ENCODE peak calls at places on chromosomes 4 and X, in six cellular contexts. Y, S, L, G, Z and C are unnamed samples.

GRCh38 chr4:62898115-62898514 is 1511.1 kb downstream of the TECRL start:
- DNase-seq in Y (no peak), S (no peak), L (no peak), G (no peak), Z (no peak), C (no peak)

GRCh38 chr4:111879539-111879938 is 265.7 kb upstream of the FAM241A start:
- DNase-seq in Y (no peak), S (no peak), L (peak; percentile 48), G (no peak), Z (no peak), C (no peak)

GRCh38 chr4:101291198-101291597 is 56.1 kb downstream of the PPP3CA start:
- DNase-seq in Y (no peak), S (no peak), L (no peak), G (no peak), Z (no peak), C (no peak)

GRCh38 chrX:55813150-55813549 is 95.6 kb downstream of the RRAGB start:
- DNase-seq in Y (no peak), S (no peak), L (no peak), G (no peak), Z (no peak), C (no peak)

GRCh38 chr4:129429566-129430339 is 333.8 kb downstream of the C4orf33 start:
- DNase-seq in Y (no peak), S (no peak), L (no peak), G (no peak), Z (no peak), C (no peak)

GRCh38 chr4:147398556-147398955 is 82.3 kb upstream of the EDNRA start:
- DNase-seq in Y (no peak), S (no peak), L (no peak), G (no peak), Z (no peak), C (no peak)

GRCh38 chrX:68234171-68234910 is 199.0 kb downstream of the OPHN1 start:
- DNase-seq in Y (no peak), S (no peak), L (peak; percentile 60), G (no peak), Z (peak; percentile 17), C (no peak)

GRCh38 chr4:171880136-171880535 is 66.9 kb downstream of the GALNTL6 start:
- DNase-seq in Y (peak; percentile 90), S (no peak), L (peak; percentile 46), G (peak; percentile 76), Z (no peak), C (peak; percentile 0)

GRCh38 chrX:28520786-28521185 is 66.5 kb upstream of the IL1RAPL1 start:
- DNase-seq in Y (no peak), S (no peak), L (no peak), G (no peak), Z (no peak), C (no peak)

GRCh38 chr4:181688416-181688815 is 554.8 kb upstream of the TENM3 start:
- DNase-seq in Y (no peak), S (no peak), L (peak; percentile 19), G (no peak), Z (no peak), C (peak; percentile 62)

GRCh38 chr4:180391613-180392012 is 1851.6 kb upstream of the TENM3 start:
- DNase-seq in Y (no peak), S (no peak), L (no peak), G (no peak), Z (no peak), C (no peak)

GRCh38 chr4:52932586-52933482 is 70.7 kb downstream of the RASL11B start:
- DNase-seq in Y (no peak), S (no peak), L (no peak), G (no peak), Z (no peak), C (peak; percentile 56)

GRCh38 chrX:118522230-118522926 is 26.8 kb downstream of the DOCK11 start:
- DNase-seq in Y (no peak), S (no peak), L (no peak), G (peak; percentile 14), Z (no peak), C (no peak)

GRCh38 chr4:94892051-94892450 is 134.3 kb downstream of the BMPR1B start:
- DNase-seq in Y (no peak), S (no peak), L (no peak), G (no peak), Z (no peak), C (no peak)

GRCh38 chrX:107574711-107575110 is 53.6 kb upstream of the PRPS1 start:
- DNase-seq in Y (peak; percentile 81), S (no peak), L (no peak), G (peak; percentile 58), Z (no peak), C (peak; percentile 71)

GRCh38 chrX:49037883-49038475 is 5.2 kb downstream of the TFE3 start:
- DNase-seq in Y (peak; percentile 60), S (no peak), L (no peak), G (peak; percentile 88), Z (no peak), C (peak; percentile 81)

GRCh38 chrX:49042581-49043219 is 457 bp downstream of the TFE3 start:
- DNase-seq in Y (no peak), S (no peak), L (no peak), G (no peak), Z (no peak), C (no peak)

GRCh38 chrX:49039598-49040375 is 3.4 kb downstream of the TFE3 start:
- DNase-seq in Y (peak; percentile 97), S (peak; percentile 94), L (peak; percentile 99), G (peak; percentile 82), Z (peak; percentile 74), C (peak; percentile 94)

GRCh38 chrX:49041683-49042529 is 1.3 kb downstream of the TFE3 start:
- DNase-seq in Y (peak; percentile 68), S (no peak), L (peak; percentile 75), G (peak; percentile 39), Z (no peak), C (peak; percentile 73)

GRCh38 chrX:49040376-49040955 is 2.7 kb downstream of the TFE3 start:
- DNase-seq in Y (peak; percentile 42), S (no peak), L (no peak), G (peak; percentile 37), Z (no peak), C (peak; percentile 25)
- H3K4me3 ChIP-seq in Y (no peak overlapping the region), S (peak overlapping the region; percentile 32), L (no peak overlapping the region), G (no peak overlapping the region), Z (no peak overlapping the region), C (peak overlapping the region; percentile 16)

DNA sequence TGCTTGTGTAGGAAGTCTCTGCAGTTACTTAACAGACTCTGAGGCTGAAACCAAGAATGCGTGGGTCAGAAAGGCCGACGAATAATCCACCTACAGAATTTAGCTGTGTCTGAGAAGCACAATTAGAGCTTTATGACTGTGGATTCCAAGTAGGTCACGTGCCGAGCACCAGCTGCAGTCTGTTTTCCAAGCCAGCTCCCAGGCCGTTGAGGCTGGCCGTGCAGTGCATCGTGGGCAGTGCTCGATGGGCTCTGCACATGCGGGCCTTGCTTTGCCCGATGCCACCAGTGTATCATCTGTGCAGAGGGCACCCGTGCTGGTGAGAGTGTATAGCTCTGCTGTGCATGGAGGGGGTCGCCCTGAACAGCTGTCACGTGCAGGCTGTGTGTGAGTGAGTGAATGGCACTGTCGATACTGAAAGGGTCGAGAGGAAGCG is 67.5 kb upstream of the CLDN34 start:
- DNase-seq in Y (peak; percentile 62), S (no peak), L (no peak), G (no peak), Z (peak; percentile 31), C (peak; percentile 91)
- H4K8ac ChIP-seq in Y (no peak overlapping the region), S (no peak overlapping the region), L (no peak overlapping the region), G (no peak overlapping the region), Z (no peak overlapping the region), C (peak overlapping the region; percentile 83)

DNA sequence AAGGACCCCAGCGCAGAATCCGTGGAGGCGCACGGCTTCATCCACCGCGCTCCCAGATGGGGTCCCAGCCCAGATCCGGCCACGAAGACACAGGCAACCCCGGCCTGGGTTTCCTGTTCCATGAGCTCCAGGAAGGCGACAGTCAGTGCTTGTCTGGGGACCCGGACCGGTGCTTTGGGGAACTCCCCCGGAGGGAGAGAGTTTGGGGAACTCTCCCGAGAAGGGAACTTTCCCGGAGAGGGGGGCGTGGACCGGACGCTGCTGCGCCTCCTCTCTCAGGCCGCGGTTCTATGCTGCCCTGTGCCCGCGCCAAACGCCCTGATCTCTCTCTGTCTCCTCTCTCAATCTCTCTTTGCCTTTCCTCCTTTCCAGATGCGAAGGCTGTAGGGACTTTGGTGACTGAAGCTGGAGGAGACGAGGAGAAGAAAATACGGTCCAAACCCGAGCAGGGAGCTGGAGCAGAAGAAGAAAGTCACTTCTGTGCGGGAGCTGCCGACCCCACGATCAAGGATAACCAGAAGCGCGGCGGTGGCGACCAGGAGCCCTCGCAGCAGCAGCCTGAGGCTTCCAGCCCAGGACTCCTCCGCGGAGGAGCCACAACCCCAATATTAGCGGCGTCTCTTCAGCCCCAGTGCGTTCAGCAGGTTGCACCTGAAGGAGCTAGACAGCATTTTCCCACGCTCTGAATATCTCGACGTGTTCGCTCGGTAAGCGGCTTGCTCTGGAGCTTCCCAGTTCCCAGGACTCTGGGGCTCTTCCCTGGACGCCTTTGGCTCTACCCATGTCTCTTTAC is 47.6 kb upstream of the NKAP start:
- DNase-seq in Y (no peak), S (no peak), L (no peak), G (no peak), Z (no peak), C (no peak)
- H3K4me3 ChIP-seq in Y (no peak overlapping the region), S (peak overlapping the region; percentile 23), L (no peak overlapping the region), G (peak overlapping the region; percentile 68), Z (peak overlapping the region; percentile 66), C (no peak overlapping the region)

GRCh38 chr4:4248885-4249203 is 821 bp upstream of the TMEM128 start:
- DNase-seq in Y (peak; percentile 28), S (no peak), L (no peak), G (no peak), Z (no peak), C (peak; percentile 22)

GRCh38 chr4:4247711-4248035 is 350 bp downstream of the TMEM128 start:
- DNase-seq in Y (no peak), S (no peak), L (no peak), G (no peak), Z (no peak), C (peak; percentile 18)

GRCh38 chr4:4245172-4245571 is 2.9 kb downstream of the TMEM128 start:
- DNase-seq in Y (no peak), S (no peak), L (no peak), G (no peak), Z (no peak), C (no peak)

GRCh38 chr4:4249876-4250275 is 1.9 kb upstream of the TMEM128 start:
- DNase-seq in Y (no peak), S (no peak), L (no peak), G (no peak), Z (no peak), C (no peak)

DNA sequence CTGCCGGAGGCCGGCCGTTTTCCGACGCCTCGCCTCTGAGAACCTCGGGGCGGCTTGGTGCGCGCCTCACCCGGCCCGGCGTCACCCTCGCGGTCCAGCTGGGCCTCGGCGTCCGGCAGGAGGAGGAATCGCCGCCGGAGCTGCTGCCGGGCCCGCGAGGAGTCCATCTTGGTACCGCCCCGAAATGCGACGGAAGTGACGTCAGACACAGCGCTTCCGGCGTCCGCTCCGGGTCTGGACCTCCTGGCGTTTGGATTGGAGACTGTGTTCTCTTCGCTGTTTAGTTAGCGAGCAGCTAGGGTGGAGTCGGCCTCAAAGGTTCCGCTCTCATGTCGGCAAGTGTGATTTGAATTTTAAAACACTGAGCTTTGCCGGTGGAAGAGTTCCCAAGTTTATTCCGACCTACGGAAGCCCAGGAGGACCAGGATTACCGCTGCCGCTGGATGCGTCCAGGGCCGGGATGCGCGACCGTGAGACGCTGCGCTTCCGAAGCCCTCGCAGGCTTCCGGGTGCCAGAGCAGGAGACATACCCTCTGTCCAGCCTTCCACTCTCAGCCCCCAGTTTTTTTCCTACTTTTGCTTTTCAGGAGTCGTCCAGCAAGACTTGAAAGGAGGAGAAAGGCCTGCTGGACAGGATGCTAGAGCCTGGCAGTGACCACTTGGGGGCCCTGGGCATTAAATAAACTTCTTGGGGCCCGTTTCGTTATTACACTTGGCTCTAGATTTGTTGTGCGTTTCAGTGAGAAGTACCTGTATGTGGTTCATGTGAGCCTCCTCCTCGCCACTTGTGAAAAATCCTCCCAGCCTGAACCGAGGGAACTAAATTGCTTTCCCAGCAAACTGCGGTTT is at the start of gene TMEM128:
- DNase-seq in Y (peak; percentile 96), S (peak; percentile 54), L (peak; percentile 96), G (peak; percentile 97), Z (peak; percentile 93), C (peak; percentile 93)
- H4K8ac ChIP-seq in Y (peak within 1 kb of the TSS; percentile 95), S (peak within 1 kb of the TSS; percentile 87), L (peak within 1 kb of the TSS; percentile 91), G (peak within 1 kb of the TSS; percentile 99), Z (no peak within 1 kb of the TSS), C (peak within 1 kb of the TSS; percentile 100)